ENCODE peak calls at places on chromosome 9, in four cellular contexts. Y is K562, X is HepG2, V is H1. I is an unnamed sample.

GRCh38 chr9:134314039-134314949 is 12.0 kb upstream of the RXRA start:
- DNase-seq in X (no peak), Y (no peak), V (no peak), I (no peak)

GRCh38 chr9:89379508-89380115 is 61.3 kb downstream of the SECISBP2 start:
- DNase-seq in Y (no peak), V (no peak), X (no peak), I (no peak)

GRCh38 chr9:110427497-110428104 is 89.9 kb upstream of the TXNDC8 start:
- DNase-seq in X (peak; percentile 18), V (peak; percentile 79), Y (peak; percentile 66), I (peak; percentile 46)

GRCh38 chr9:607417-607816 is 234.1 kb upstream of the DMRT1 start:
- DNase-seq in Y (no peak), X (no peak), V (no peak), I (no peak)

GRCh38 chr9:125293134-125293533 is 31.5 kb downstream of the GAPVD1 start:
- DNase-seq in Y (no peak), V (no peak), X (no peak), I (no peak)

GRCh38 chr9:84456526-84456925 is 116.0 kb upstream of the SLC28A3 start:
- DNase-seq in Y (no peak), V (no peak), X (no peak), I (no peak)

GRCh38 chr9:122265265-122265900 is 701 bp downstream of the MRRF start:
- DNase-seq in X (peak; percentile 79), V (no peak), Y (peak; percentile 55), I (peak; percentile 36)

GRCh38 chr9:15735083-15735974 is 182.5 kb downstream of the CCDC171 start:
- DNase-seq in Y (no peak), V (no peak), X (no peak), I (peak; percentile 84)

GRCh38 chr9:35510745-35511428 is 21.0 kb downstream of the RUSC2 start:
- DNase-seq in V (no peak), X (peak; percentile 88), Y (no peak), I (peak; percentile 88)

GRCh38 chr9:19989213-19989612 is 200.4 kb upstream of the SLC24A2 start:
- DNase-seq in V (no peak), X (no peak), Y (no peak), I (no peak)

GRCh38 chr9:115262477-115262876 is 144.5 kb upstream of the TNC start:
- DNase-seq in X (peak; percentile 3), V (no peak), Y (no peak), I (no peak)

GRCh38 chr9:109600142-109600541 is 102.0 kb upstream of the PTPN3 start:
- DNase-seq in X (no peak), V (no peak), Y (peak; percentile 6), I (no peak)

GRCh38 chr9:122897969-122898368 is 7.2 kb downstream of the RC3H2 start:
- DNase-seq in V (no peak), X (no peak), Y (no peak), I (no peak)

GRCh38 chr9:90966475-90967150 is 165.0 kb downstream of the SYK start:
- DNase-seq in V (no peak), X (no peak), Y (no peak), I (no peak)

GRCh38 chr9:38368731-38369130 is 23.8 kb upstream of the ALDH1B1 start:
- DNase-seq in Y (no peak), V (no peak), X (no peak), I (no peak)

GRCh38 chr9:95415158-95415557 is 97.6 kb upstream of the FANCC start:
- DNase-seq in V (no peak), Y (no peak), X (no peak), I (no peak)

GRCh38 chr9:6884101-6884500 is 126.3 kb downstream of the KDM4C start:
- DNase-seq in V (no peak), X (no peak), Y (no peak), I (no peak)

GRCh38 chr9:6549106-6549505 is 96.4 kb downstream of the GLDC start:
- DNase-seq in Y (no peak), X (no peak), V (no peak), I (no peak)

GRCh38 chr9:36946653-36947052 is 87.4 kb downstream of the PAX5 start:
- DNase-seq in X (no peak), Y (no peak), V (no peak), I (no peak)

GRCh38 chr9:135905380-135906282 is 1.7 kb downstream of the CAMSAP1 start:
- DNase-seq in V (no peak), X (no peak), Y (peak; percentile 60), I (no peak)

GRCh38 chr9:98255578-98256296 is at the start of gene TBC1D2:
- DNase-seq in V (peak; percentile 99), Y (peak; percentile 95), X (peak; percentile 85), I (peak; percentile 94)

GRCh38 chr9:98254236-98255063 is 999 bp downstream of the TBC1D2 start:
- DNase-seq in X (no peak), Y (no peak), V (no peak), I (no peak)

GRCh38 chr9:98253563-98253962 is 1.9 kb downstream of the TBC1D2 start:
- DNase-seq in X (no peak), V (no peak), Y (no peak), I (no peak)

GRCh38 chr9:98256632-98257218 is 1.3 kb upstream of the TBC1D2 start:
- DNase-seq in Y (peak; percentile 80), X (no peak), V (no peak), I (no peak)

GRCh38 chr9:98255064-98255577 is 328 bp downstream of the TBC1D2 start:
- DNase-seq in Y (peak; percentile 44), X (no peak), V (no peak), I (no peak)
- TF ChIP-seq JUN in Y (no peak), X (no peak), V (no peak), I (no peak)

DNA sequence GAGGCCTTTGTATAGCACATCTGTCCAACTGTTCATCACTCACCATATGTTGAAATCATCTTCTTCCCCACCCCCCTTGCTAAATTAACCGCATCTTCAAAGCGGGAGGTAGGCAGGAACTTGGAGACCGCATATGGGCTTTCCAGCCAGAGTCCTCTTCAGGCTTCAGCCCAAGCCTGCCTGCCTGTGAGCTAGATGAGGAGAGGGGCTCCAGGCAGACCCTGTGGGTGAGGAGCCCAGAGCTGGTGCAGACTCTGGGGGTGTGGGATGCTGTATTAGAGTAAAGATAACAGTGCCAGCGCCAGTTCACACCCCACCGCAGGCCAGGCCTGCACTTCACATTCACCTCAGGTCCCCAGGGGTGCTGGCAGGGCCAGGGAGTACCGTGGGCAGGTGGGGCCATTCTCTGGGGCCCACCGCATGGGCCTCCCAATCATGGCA is 16.2 kb downstream of the PRRC2B start:
- DNase-seq in Y (no peak), V (no peak), X (no peak), I (no peak)
- TF ChIP-seq POLR2A in Y (no peak), V (no peak), X (no peak), I (no peak)

GRCh38 chr9:124110307-124110915 is 98.8 kb downstream of the LHX2 start:
- DNase-seq in X (peak; percentile 33), V (peak; percentile 91), Y (peak; percentile 69), I (peak; percentile 60)
- TF ChIP-seq POLR2AphosphoS5 in X (no peak), V (no peak), Y (no peak), I (no peak)

GRCh38 chr9:105117111-105117682 is 127.3 kb upstream of the SLC44A1 start:
- DNase-seq in V (no peak), Y (no peak), X (no peak), I (no peak)
- TF ChIP-seq JUN in V (no peak), Y (no peak), X (no peak), I (no peak)